ENCODE peak calls at places on chromosomes 12 and 14, in nine cellular contexts. One of them, this sample, is unnamed.

GRCh38 chr14:63773504-63773903 is 45.6 kb upstream of the SGPP1 start:
- DNase-seq in K562: no peak
- DNase-seq in CD8-positive, alpha-beta T cell: no peak
- DNase-seq in prostate gland: peak; percentile 14
- DNase-seq in GM20000: no peak
- DNase-seq in stomach: no peak
- DNase-seq in cardiac muscle cell: no peak
- DNase-seq in upper lobe of right lung: no peak
- DNase-seq in thoracic aorta: no peak
- DNase-seq in this sample: no peak

GRCh38 chr12:88969127-88969526 is 383.2 kb downstream of the DUSP6 start:
- DNase-seq in K562: no peak
- DNase-seq in CD8-positive, alpha-beta T cell: no peak
- DNase-seq in prostate gland: no peak
- DNase-seq in GM20000: no peak
- DNase-seq in stomach: no peak
- DNase-seq in cardiac muscle cell: no peak
- DNase-seq in upper lobe of right lung: no peak
- DNase-seq in thoracic aorta: no peak
- DNase-seq in this sample: no peak

GRCh38 chr14:79265366-79265765 is 945.9 kb downstream of the DIO2 start:
- DNase-seq in K562: no peak
- DNase-seq in CD8-positive, alpha-beta T cell: no peak
- DNase-seq in prostate gland: no peak
- DNase-seq in GM20000: no peak
- DNase-seq in stomach: no peak
- DNase-seq in cardiac muscle cell: no peak
- DNase-seq in upper lobe of right lung: no peak
- DNase-seq in thoracic aorta: no peak
- DNase-seq in this sample: no peak

GRCh38 chr12:109645194-109645593 is 68.4 kb upstream of the FAM222A start:
- DNase-seq in K562: no peak
- DNase-seq in CD8-positive, alpha-beta T cell: no peak
- DNase-seq in prostate gland: no peak
- DNase-seq in GM20000: no peak
- DNase-seq in stomach: no peak
- DNase-seq in cardiac muscle cell: no peak
- DNase-seq in upper lobe of right lung: no peak
- DNase-seq in thoracic aorta: no peak
- DNase-seq in this sample: no peak

GRCh38 chr14:43243168-43243567 is 1263.9 kb downstream of the FSCB start:
- DNase-seq in K562: no peak
- DNase-seq in CD8-positive, alpha-beta T cell: no peak
- DNase-seq in prostate gland: no peak
- DNase-seq in GM20000: no peak
- DNase-seq in stomach: no peak
- DNase-seq in cardiac muscle cell: no peak
- DNase-seq in upper lobe of right lung: no peak
- DNase-seq in thoracic aorta: no peak
- DNase-seq in this sample: no peak

GRCh38 chr12:95909871-95910270 is 32.5 kb downstream of the CCDC38 start:
- DNase-seq in K562: no peak
- DNase-seq in CD8-positive, alpha-beta T cell: no peak
- DNase-seq in prostate gland: no peak
- DNase-seq in GM20000: no peak
- DNase-seq in stomach: no peak
- DNase-seq in cardiac muscle cell: no peak
- DNase-seq in upper lobe of right lung: no peak
- DNase-seq in thoracic aorta: no peak
- DNase-seq in this sample: no peak

GRCh38 chr14:67650694-67651093 is 23.7 kb downstream of the VTI1B start:
- DNase-seq in K562: no peak
- DNase-seq in CD8-positive, alpha-beta T cell: no peak
- DNase-seq in prostate gland: no peak
- DNase-seq in GM20000: no peak
- DNase-seq in stomach: no peak
- DNase-seq in cardiac muscle cell: no peak
- DNase-seq in upper lobe of right lung: no peak
- DNase-seq in thoracic aorta: no peak
- DNase-seq in this sample: no peak

GRCh38 chr12:124451637-124452243 is 115.7 kb downstream of the NCOR2 start:
- DNase-seq in K562: no peak
- DNase-seq in CD8-positive, alpha-beta T cell: no peak
- DNase-seq in prostate gland: no peak
- DNase-seq in GM20000: no peak
- DNase-seq in stomach: no peak
- DNase-seq in cardiac muscle cell: no peak
- DNase-seq in upper lobe of right lung: no peak
- DNase-seq in thoracic aorta: no peak
- DNase-seq in this sample: peak; percentile 50

GRCh38 chr12:76591461-76591860 is 31.9 kb upstream of the OSBPL8 start:
- DNase-seq in K562: no peak
- DNase-seq in CD8-positive, alpha-beta T cell: no peak
- DNase-seq in prostate gland: no peak
- DNase-seq in GM20000: no peak
- DNase-seq in stomach: no peak
- DNase-seq in cardiac muscle cell: no peak
- DNase-seq in upper lobe of right lung: no peak
- DNase-seq in thoracic aorta: no peak
- DNase-seq in this sample: no peak

GRCh38 chr12:16602412-16602811 is 3.5 kb downstream of the LMO3 start:
- DNase-seq in K562: no peak
- DNase-seq in CD8-positive, alpha-beta T cell: no peak
- DNase-seq in prostate gland: no peak
- DNase-seq in GM20000: no peak
- DNase-seq in stomach: no peak
- DNase-seq in cardiac muscle cell: peak; percentile 10
- DNase-seq in upper lobe of right lung: no peak
- DNase-seq in thoracic aorta: no peak
- DNase-seq in this sample: no peak

DNA sequence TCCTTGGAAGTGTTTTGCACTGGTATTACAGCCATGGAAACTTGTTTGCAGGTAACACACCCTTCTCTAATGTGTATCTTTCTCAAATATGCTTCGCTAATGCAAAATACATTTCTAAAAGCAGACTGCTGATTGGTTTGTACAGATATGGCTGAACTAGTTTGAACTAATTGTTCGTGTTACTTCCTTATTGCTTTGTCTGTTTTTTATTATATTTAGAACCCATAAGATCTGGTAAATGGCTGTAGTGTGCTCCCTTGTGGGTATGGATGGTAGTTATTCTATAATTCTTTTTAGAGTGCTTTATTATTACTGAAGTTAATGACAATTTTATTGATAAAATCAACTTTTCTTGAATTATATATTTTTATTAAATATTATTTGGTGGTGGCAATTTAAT is 53.0 kb downstream of the ATF7IP start:
- DNase-seq in K562: no peak
- DNase-seq in CD8-positive, alpha-beta T cell: no peak
- DNase-seq in prostate gland: no peak
- DNase-seq in GM20000: no peak
- DNase-seq in stomach: no peak
- DNase-seq in cardiac muscle cell: no peak
- DNase-seq in upper lobe of right lung: no peak
- DNase-seq in thoracic aorta: no peak
- DNase-seq in this sample: no peak
- TF ChIP-seq CTCF in K562: no peak
- TF ChIP-seq CTCF in CD8-positive, alpha-beta T cell: peak; percentile 81
- TF ChIP-seq CTCF in prostate gland: peak; percentile 50
- TF ChIP-seq CTCF in GM20000: no peak
- TF ChIP-seq CTCF in stomach: peak; percentile 34
- TF ChIP-seq CTCF in cardiac muscle cell: peak; percentile 32
- TF ChIP-seq CTCF in upper lobe of right lung: peak; percentile 29
- TF ChIP-seq CTCF in thoracic aorta: peak; percentile 31
- TF ChIP-seq CTCF in this sample: peak; percentile 81

DNA sequence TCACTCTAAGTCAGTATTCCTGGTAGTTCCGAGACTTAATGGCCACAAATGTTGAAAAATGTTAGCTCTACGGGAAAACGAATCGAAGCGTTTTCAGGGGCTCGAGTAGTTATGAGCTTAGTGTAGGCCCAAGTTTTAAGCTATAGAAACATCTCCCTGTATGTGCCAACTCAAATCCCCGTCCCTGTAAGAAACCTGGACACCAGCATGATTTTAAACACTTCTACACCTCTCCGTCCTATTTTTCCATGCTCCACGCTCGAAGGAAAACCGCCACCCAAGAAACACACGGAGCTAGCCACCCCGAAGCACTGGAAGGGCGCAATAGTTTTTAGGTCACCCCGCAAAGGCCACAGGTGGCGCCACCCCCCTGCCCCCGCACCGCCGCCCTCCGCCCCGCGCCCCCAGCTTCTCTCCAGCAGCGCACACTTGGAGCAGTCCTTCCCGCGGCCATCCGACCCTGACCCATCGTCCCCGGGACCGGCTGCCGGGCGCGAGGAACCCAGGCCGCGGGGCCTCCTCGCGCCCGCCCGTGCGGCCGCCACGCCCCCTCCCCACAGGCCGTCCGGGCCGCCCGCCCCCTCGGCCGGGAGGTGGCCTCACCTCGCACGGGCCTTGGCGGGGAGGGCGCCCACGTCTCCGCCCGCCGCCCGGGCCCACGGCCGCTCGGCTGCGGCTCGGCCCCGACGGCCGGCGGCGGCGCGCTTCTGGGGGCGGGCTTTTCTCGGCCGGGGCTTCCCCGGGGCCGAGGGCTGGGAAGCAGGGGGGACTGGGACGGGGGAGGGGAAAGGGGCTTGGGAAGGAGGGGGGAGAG is 519 bp downstream of the R3HDM2 start:
- DNase-seq in K562: peak; percentile 95
- DNase-seq in CD8-positive, alpha-beta T cell: peak; percentile 42
- DNase-seq in prostate gland: no peak
- DNase-seq in GM20000: peak; percentile 93
- DNase-seq in stomach: peak; percentile 47
- DNase-seq in cardiac muscle cell: peak; percentile 80
- DNase-seq in upper lobe of right lung: no peak
- DNase-seq in thoracic aorta: no peak
- DNase-seq in this sample: no peak
- TF ChIP-seq CTCF in K562: no peak
- TF ChIP-seq CTCF in CD8-positive, alpha-beta T cell: no peak
- TF ChIP-seq CTCF in prostate gland: no peak
- TF ChIP-seq CTCF in GM20000: no peak
- TF ChIP-seq CTCF in stomach: no peak
- TF ChIP-seq CTCF in cardiac muscle cell: no peak
- TF ChIP-seq CTCF in upper lobe of right lung: peak; percentile 17
- TF ChIP-seq CTCF in thoracic aorta: no peak
- TF ChIP-seq CTCF in this sample: peak; percentile 43

DNA sequence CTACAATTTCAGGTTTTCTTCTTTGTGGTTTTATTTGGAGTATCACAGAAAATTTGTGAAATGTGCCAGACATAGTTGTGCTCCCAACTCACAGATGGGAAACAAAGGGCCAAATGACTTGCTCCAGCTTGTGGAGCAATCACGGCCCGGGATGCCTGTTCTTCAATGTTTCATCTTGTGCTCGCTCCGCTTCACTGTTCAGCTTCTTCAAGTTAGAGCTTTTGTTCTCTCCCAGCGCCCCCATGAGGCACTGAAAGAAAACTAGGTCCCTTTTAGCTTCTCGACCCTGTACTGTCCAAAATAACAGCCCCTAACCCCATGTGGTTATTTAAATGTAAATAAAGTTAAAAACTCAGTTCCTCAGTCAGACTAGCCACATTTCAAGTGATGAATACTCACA is 187.9 kb upstream of the STXBP6 start:
- DNase-seq in K562: no peak
- DNase-seq in CD8-positive, alpha-beta T cell: no peak
- DNase-seq in prostate gland: no peak
- DNase-seq in GM20000: no peak
- DNase-seq in stomach: no peak
- DNase-seq in cardiac muscle cell: peak; percentile 40
- DNase-seq in upper lobe of right lung: no peak
- DNase-seq in thoracic aorta: no peak
- DNase-seq in this sample: no peak
- TF ChIP-seq CTCF in K562: no peak
- TF ChIP-seq CTCF in CD8-positive, alpha-beta T cell: no peak
- TF ChIP-seq CTCF in prostate gland: no peak
- TF ChIP-seq CTCF in GM20000: no peak
- TF ChIP-seq CTCF in stomach: peak; percentile 5
- TF ChIP-seq CTCF in cardiac muscle cell: peak; percentile 26
- TF ChIP-seq CTCF in upper lobe of right lung: peak; percentile 12
- TF ChIP-seq CTCF in thoracic aorta: no peak
- TF ChIP-seq CTCF in this sample: peak; percentile 59

GRCh38 chr14:93970967-93971634 is 5.3 kb downstream of the ASB2 start:
- DNase-seq in K562: no peak
- DNase-seq in CD8-positive, alpha-beta T cell: peak; percentile 58
- DNase-seq in prostate gland: no peak
- DNase-seq in GM20000: peak; percentile 69
- DNase-seq in stomach: peak; percentile 50
- DNase-seq in cardiac muscle cell: no peak
- DNase-seq in upper lobe of right lung: no peak
- DNase-seq in thoracic aorta: no peak
- DNase-seq in this sample: no peak
- TF ChIP-seq CTCF in K562: no peak
- TF ChIP-seq CTCF in CD8-positive, alpha-beta T cell: no peak
- TF ChIP-seq CTCF in prostate gland: no peak
- TF ChIP-seq CTCF in GM20000: no peak
- TF ChIP-seq CTCF in stomach: no peak
- TF ChIP-seq CTCF in cardiac muscle cell: no peak
- TF ChIP-seq CTCF in upper lobe of right lung: no peak
- TF ChIP-seq CTCF in thoracic aorta: no peak
- TF ChIP-seq CTCF in this sample: no peak